ENCODE peak calls at places on chromosomes 5 and 9, in seven cellular contexts. Q, V, A, X, Z, F and S are unnamed samples.

GRCh38 chr9:98255064-98255577 is 328 bp downstream of the TBC1D2 start:
- DNase-seq in Q (no peak), V (peak; percentile 50), A (no peak), X (no peak), Z (peak; percentile 77), F (peak; percentile 23), S (no peak)

GRCh38 chr5:102627311-102627710 is 127.8 kb upstream of the PAM start:
- DNase-seq in Q (peak; percentile 35), V (no peak), A (no peak), X (no peak), Z (peak; percentile 85), F (no peak), S (no peak)

GRCh38 chr9:132717326-132717945 is 47.2 kb downstream of the GTF3C4 start:
- DNase-seq in Q (no peak), V (no peak), A (no peak), X (no peak), Z (no peak), F (no peak), S (no peak)

GRCh38 chr9:124632077-124632621 is 125.0 kb upstream of the NR5A1 start:
- DNase-seq in Q (no peak), V (no peak), A (no peak), X (no peak), Z (no peak), F (no peak), S (no peak)

GRCh38 chr5:82882316-82882715 is 194.9 kb downstream of the TMEM167A start:
- DNase-seq in Q (no peak), V (no peak), A (no peak), X (no peak), Z (no peak), F (no peak), S (no peak)

GRCh38 chr9:93897075-93897970 is 57.8 kb downstream of the BARX1 start:
- DNase-seq in Q (no peak), V (no peak), A (no peak), X (no peak), Z (no peak), F (no peak), S (no peak)

GRCh38 chr9:130053109-130053503 is 600 bp upstream of the GPR107 start:
- DNase-seq in Q (no peak), V (no peak), A (no peak), X (no peak), Z (no peak), F (no peak), S (no peak)

GRCh38 chr9:114484854-114485443 is 20.3 kb downstream of the WHRN start:
- DNase-seq in Q (peak; percentile 37), V (peak; percentile 73), A (no peak), X (no peak), Z (peak; percentile 94), F (peak; percentile 18), S (no peak)

GRCh38 chr5:124583469-124584350 is 162.7 kb downstream of the ZNF608 start:
- DNase-seq in Q (peak; percentile 58), V (peak; percentile 65), A (no peak), X (no peak), Z (peak; percentile 82), F (peak; percentile 64), S (peak; percentile 88)

GRCh38 chr5:74141053-74141452 is 499.5 kb downstream of the ENC1 start:
- DNase-seq in Q (no peak), V (peak; percentile 1), A (no peak), X (no peak), Z (peak; percentile 12), F (peak; percentile 17), S (no peak)

GRCh38 chr5:36666986-36667385 is 60.6 kb downstream of the SLC1A3 start:
- DNase-seq in Q (no peak), V (no peak), A (no peak), X (no peak), Z (no peak), F (no peak), S (no peak)

GRCh38 chr5:115480245-115480644 is 64.3 kb downstream of the FEM1C start:
- DNase-seq in Q (no peak), V (no peak), A (no peak), X (no peak), Z (no peak), F (no peak), S (no peak)

GRCh38 chr9:99224445-99224844 is 2.4 kb downstream of the SEC61B start:
- DNase-seq in Q (no peak), V (no peak), A (no peak), X (no peak), Z (no peak), F (no peak), S (no peak)

GRCh38 chr9:107144475-107144874 is 138.6 kb upstream of the RAD23B start:
- DNase-seq in Q (no peak), V (no peak), A (no peak), X (no peak), Z (no peak), F (no peak), S (no peak)

GRCh38 chr5:146337928-146338327 is 711 bp upstream of the POU4F3 start:
- DNase-seq in Q (no peak), V (no peak), A (no peak), X (no peak), Z (no peak), F (no peak), S (no peak)